ENCODE peak calls at places on chromosome 15, in eight cellular contexts. X, R, F, N, C, H, B and Y are unnamed samples.

GRCh38 chr15:74642724-74643367 is 27.2 kb downstream of the CLK3 start:
- DNase-seq in R (no peak), X (no peak), N (peak; percentile 61), F (no peak), B (no peak), H (peak; percentile 70), C (peak; percentile 44), Y (no peak)

GRCh38 chr15:67085818-67086649 is 20.6 kb downstream of the SMAD3 start:
- DNase-seq in H (no peak), B (no peak), F (no peak), X (no peak), R (no peak), C (no peak), N (no peak), Y (no peak)

GRCh38 chr15:90209591-90209990 is 8.5 kb downstream of the SEMA4B start:
- DNase-seq in C (no peak), X (no peak), F (no peak), R (no peak), H (no peak), N (no peak), B (no peak), Y (no peak)

GRCh38 chr15:71440479-71441071 is 325.3 kb downstream of the THSD4 start:
- DNase-seq in X (no peak), B (no peak), C (no peak), F (no peak), H (no peak), N (no peak), R (no peak), Y (no peak)

GRCh38 chr15:100334905-100335304 is 6.9 kb downstream of the ADAMTS17 start:
- DNase-seq in C (no peak), B (no peak), R (no peak), F (no peak), H (no peak), N (no peak), X (no peak), Y (no peak)

GRCh38 chr15:88709960-88710715 is 71.3 kb downstream of the ISG20 start:
- DNase-seq in R (no peak), X (no peak), N (no peak), B (no peak), H (no peak), C (no peak), F (no peak), Y (no peak)

GRCh38 chr15:73389539-73389938 is 20.8 kb upstream of the HCN4 start:
- DNase-seq in H (no peak), R (no peak), C (no peak), F (no peak), X (no peak), N (no peak), B (no peak), Y (no peak)

GRCh38 chr15:37837276-37837675 is 97.2 kb upstream of the TMCO5A start:
- DNase-seq in C (no peak), F (no peak), N (no peak), R (no peak), X (no peak), H (no peak), B (no peak), Y (no peak)

GRCh38 chr15:39584662-39585393 is 3.9 kb downstream of the THBS1 start:
- DNase-seq in B (no peak), C (no peak), X (no peak), R (no peak), F (no peak), N (no peak), H (no peak), Y (no peak)

GRCh38 chr15:39582977-39583585 is 2.2 kb downstream of the THBS1 start:
- DNase-seq in H (no peak), B (no peak), X (no peak), F (no peak), C (no peak), N (no peak), R (no peak), Y (no peak)

GRCh38 chr15:39584266-39584659 is 3.4 kb downstream of the THBS1 start:
- DNase-seq in B (no peak), X (no peak), N (no peak), H (no peak), C (no peak), F (no peak), R (no peak), Y (no peak)

GRCh38 chr15:39582286-39582976 is 1.6 kb downstream of the THBS1 start:
- DNase-seq in B (no peak), X (no peak), H (no peak), N (no peak), C (peak; percentile 57), R (no peak), F (no peak), Y (peak; percentile 67)

DNA sequence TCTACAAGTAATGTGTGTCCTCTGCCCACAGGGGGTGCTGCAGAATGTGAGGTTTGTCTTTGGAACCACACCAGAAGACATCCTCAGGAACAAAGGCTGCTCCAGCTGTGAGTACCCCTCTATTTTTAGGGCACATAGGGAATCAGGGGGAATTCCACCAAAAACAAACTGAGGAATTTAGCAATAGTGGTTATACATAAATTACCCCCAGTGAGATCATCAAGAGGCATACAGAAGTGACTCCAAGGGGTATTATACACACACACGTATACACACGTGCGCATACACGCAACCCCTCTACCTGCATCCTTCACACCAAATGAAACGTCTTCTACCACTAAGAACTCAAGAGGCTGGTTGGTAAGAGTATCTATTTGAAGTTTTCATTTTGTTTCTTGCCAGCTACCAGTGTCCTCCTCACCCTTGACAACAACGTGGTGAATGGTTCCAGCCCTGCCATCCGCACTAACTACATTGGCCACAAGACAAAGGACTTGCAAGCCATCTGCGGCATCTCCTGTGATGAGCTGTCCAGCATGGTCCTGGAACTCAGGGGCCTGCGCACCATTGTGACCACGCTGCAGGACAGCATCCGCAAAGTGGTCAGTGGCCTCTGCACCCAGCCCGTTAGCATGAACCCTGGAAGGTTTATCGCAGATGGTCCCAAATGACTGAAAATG is 2.8 kb downstream of the THBS1 start:
- DNase-seq in C (peak; percentile 75), H (no peak), B (peak; percentile 43), X (no peak), R (no peak), N (no peak), F (no peak), Y (no peak)
- H3K4me3 ChIP-seq in C (no peak overlapping the region), H (peak overlapping the region; percentile 54), B (no peak overlapping the region), X (peak overlapping the region; percentile 55), R (no peak overlapping the region), N (peak overlapping the region; percentile 65), F (no peak overlapping the region), Y (peak overlapping the region; percentile 76)

DNA sequence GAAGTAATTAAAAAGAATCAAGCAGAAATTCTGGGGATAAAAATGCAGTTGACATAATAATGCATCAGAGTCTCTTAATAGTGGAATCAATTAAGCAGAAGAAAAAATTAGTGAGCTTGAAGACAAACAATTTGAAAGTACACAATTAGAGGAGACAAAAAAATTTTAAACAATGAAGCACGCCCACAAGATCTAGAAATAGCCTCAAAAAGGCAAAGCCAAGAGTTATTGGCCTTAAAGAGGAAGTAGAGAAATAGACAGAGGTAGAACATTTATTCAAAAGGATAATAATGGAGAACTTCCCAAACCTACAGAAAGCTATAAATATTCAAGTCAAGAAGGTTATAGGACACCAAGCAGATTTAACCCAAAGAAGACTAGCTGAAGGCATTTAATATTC is 113.3 kb downstream of the TBC1D2B start:
- DNase-seq in R (no peak), B (no peak), N (no peak), H (no peak), C (no peak), F (no peak), X (no peak), Y (no peak)
- TF ChIP-seq POLR2A in R (no peak), B (no peak), N (no peak), H (no peak), C (no peak), F (no peak), X (no peak), Y (no peak)

GRCh38 chr15:64850778-64851502 is 9.2 kb downstream of the PLEKHO2 start:
- DNase-seq in F (no peak), B (no peak), R (no peak), C (no peak), X (no peak), N (no peak), H (no peak), Y (no peak)

GRCh38 chr15:64847876-64848716 is 6.4 kb downstream of the PLEKHO2 start:
- DNase-seq in H (no peak), F (no peak), C (no peak), B (no peak), N (no peak), X (no peak), R (no peak), Y (no peak)

GRCh38 chr15:64854526-64854925 is 12.8 kb downstream of the PLEKHO2 start:
- DNase-seq in R (no peak), H (no peak), C (no peak), N (no peak), X (no peak), B (no peak), F (no peak), Y (no peak)

GRCh38 chr15:64854041-64854440 is 12.3 kb downstream of the PLEKHO2 start:
- DNase-seq in N (no peak), R (no peak), C (no peak), F (no peak), H (no peak), B (no peak), X (no peak), Y (no peak)

DNA sequence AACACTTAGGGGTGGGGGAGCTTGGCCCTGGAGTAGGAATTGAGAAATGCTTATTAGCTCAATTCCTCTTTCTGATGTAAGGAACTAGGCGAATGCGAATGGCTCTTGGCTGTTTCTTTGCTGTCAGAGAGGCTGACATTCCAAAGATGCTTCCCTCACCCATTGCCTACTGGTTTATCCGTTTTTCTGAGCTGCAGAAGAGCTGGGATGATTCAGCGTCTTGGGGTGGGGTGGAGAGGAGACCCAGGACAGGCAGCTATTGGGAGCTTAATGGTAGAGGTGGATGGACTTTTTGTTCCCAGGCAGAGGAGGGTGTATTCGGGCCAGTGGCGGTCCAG is 9.8 kb downstream of the PLEKHO2 start:
- DNase-seq in B (no peak), N (no peak), C (peak; percentile 35), F (no peak), R (no peak), X (no peak), H (no peak), Y (no peak)
- H3K27ac ChIP-seq in B (no peak overlapping the region), N (peak overlapping the region; percentile 83), C (peak overlapping the region; percentile 84), F (no peak overlapping the region), R (no peak overlapping the region), X (peak overlapping the region; percentile 79), H (peak overlapping the region; percentile 38), Y (no peak overlapping the region)

GRCh38 chr15:80455668-80456442 is 51.7 kb downstream of the ARNT2 start:
- DNase-seq in B (peak; percentile 75), N (peak; percentile 56), X (no peak), F (peak; percentile 21), H (peak; percentile 54), C (peak; percentile 42), R (peak; percentile 62), Y (peak; percentile 62)

GRCh38 chr15:80452166-80452565 is 48.0 kb downstream of the ARNT2 start:
- DNase-seq in B (no peak), H (no peak), X (no peak), R (no peak), F (no peak), N (no peak), C (no peak), Y (no peak)

GRCh38 chr15:80457896-80458295 is 53.7 kb downstream of the ARNT2 start:
- DNase-seq in C (no peak), B (no peak), F (no peak), H (no peak), N (no peak), X (no peak), R (no peak), Y (no peak)

GRCh38 chr15:80456517-80457497 is 52.6 kb downstream of the ARNT2 start:
- DNase-seq in F (no peak), H (no peak), B (no peak), R (no peak), N (no peak), X (no peak), C (no peak), Y (no peak)

DNA sequence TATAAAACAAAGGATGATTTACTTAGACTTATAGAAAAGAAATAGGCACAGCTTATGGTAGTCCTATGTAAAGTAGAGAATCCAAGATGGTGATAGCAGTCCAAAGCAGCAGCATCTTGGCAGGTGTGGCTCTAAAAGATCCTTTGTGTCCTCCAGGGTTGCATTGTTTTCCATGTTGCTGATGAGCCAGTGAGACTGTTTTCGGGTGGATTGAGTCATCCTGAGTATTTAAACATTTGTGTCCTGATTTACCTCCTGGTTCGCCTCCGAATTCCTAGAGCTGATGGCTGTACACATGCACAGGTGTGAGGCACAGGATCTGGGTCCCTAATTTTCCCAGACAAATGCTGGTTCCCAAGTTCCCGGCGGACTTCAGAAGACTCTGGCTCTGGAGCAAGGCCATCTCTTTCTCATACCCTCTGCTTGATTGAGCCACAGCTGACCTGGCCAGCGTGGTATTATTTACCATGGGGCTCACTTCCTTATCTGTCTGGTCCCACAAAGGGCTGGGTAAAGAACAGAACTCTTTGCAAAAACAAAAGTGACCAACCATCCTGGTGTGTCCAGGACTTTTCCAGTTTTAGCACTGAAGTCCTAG is 51.0 kb downstream of the ARNT2 start:
- DNase-seq in N (no peak), R (peak; percentile 24), X (no peak), B (no peak), F (no peak), H (no peak), C (no peak), Y (no peak)
- H3K4me3 ChIP-seq in N (no peak overlapping the region), R (no peak overlapping the region), X (no peak overlapping the region), B (no peak overlapping the region), F (no peak overlapping the region), H (no peak overlapping the region), C (no peak overlapping the region), Y (no peak overlapping the region)